ENCODE peak calls at places on chromosome 18, in seven cellular contexts. Q is mesendoderm, S is trophoblast cell, O is H1, C is mesenchymal stem cell, A is H9, M is IMR-90. H is an unnamed sample. For H3K4me1, the result is how much of the 10 kb centered on the place peaks cover.

GRCh38 chr18:45175505-45175904 is 439.8 kb upstream of the SLC14A2 start:
- DNase-seq in Q (no peak), S (no peak), O (no peak), C (no peak), A (no peak), M (no peak), H (no peak)

GRCh38 chr18:48007955-48008701 is 77.7 kb upstream of the SMAD2 start:
- DNase-seq in Q (peak), S (peak), O (peak), C (peak), A (peak), M (no peak), H (peak)

GRCh38 chr18:907880-908512 is 3.3 kb downstream of the ADCYAP1 start:
- DNase-seq in Q (no peak), S (no peak), O (no peak), C (no peak), A (peak), M (no peak), H (no peak)

GRCh38 chr18:24465491-24465890 is 5.1 kb downstream of the HRH4 start:
- DNase-seq in Q (no peak), S (peak), O (no peak), C (no peak), A (no peak), M (no peak), H (no peak)

GRCh38 chr18:62898359-62898758 is 183.0 kb downstream of the PHLPP1 start:
- DNase-seq in Q (no peak), S (peak), O (no peak), C (no peak), A (no peak), M (no peak), H (no peak)

GRCh38 chr18:10296491-10296890 is 157.9 kb upstream of the APCDD1 start:
- DNase-seq in Q (no peak), S (no peak), O (no peak), C (no peak), A (no peak), M (no peak), H (no peak)

GRCh38 chr18:25927830-25928229 is 162.6 kb downstream of the SS18 start:
- DNase-seq in Q (no peak), S (no peak), O (no peak), C (no peak), A (no peak), M (no peak), H (no peak)

GRCh38 chr18:36372902-36373301 is 75.4 kb downstream of the FHOD3 start:
- DNase-seq in Q (no peak), S (peak), O (no peak), C (peak), A (no peak), M (peak), H (no peak)

GRCh38 chr18:12776821-12777471 is 74.1 kb downstream of the PSMG2 start:
- DNase-seq in Q (peak), S (no peak), O (no peak), C (no peak), A (peak), M (no peak), H (no peak)

GRCh38 chr18:7904529-7904928 is 337.4 kb downstream of the PTPRM start:
- DNase-seq in Q (no peak), S (no peak), O (no peak), C (peak), A (no peak), M (peak), H (no peak)

GRCh38 chr18:68769423-68769822 is 28.5 kb upstream of the CCDC102B start:
- DNase-seq in Q (no peak), S (peak), O (no peak), C (no peak), A (no peak), M (no peak), H (no peak)

GRCh38 chr18:526681-527080 is 26.2 kb upstream of the COLEC12 start:
- DNase-seq in Q (no peak), S (no peak), O (no peak), C (no peak), A (no peak), M (no peak), H (no peak)

GRCh38 chr18:26089247-26090129 is 925 bp downstream of the SS18 start:
- DNase-seq in Q (peak), S (peak), O (no peak), C (peak), A (peak), M (peak), H (peak)

GRCh38 chr18:12076424-12077140 is 17.1 kb upstream of the ANKRD62 start:
- DNase-seq in Q (peak), S (peak), O (no peak), C (peak), A (no peak), M (peak), H (no peak)

GRCh38 chr18:11310476-11311086 is 161.2 kb upstream of the PIEZO2 start:
- DNase-seq in Q (peak), S (peak), O (no peak), C (peak), A (peak), M (peak), H (peak)

GRCh38 chr18:59898609-59899297 is 1.0 kb upstream of the PMAIP1 start:
- DNase-seq in Q (no peak), S (no peak), O (no peak), C (no peak), A (peak), M (no peak), H (no peak)

GRCh38 chr18:68817584-68817983 is 19.7 kb downstream of the CCDC102B start:
- DNase-seq in Q (no peak), S (no peak), O (no peak), C (peak), A (no peak), M (peak), H (no peak)

GRCh38 chr18:46352520-46353250 is 248.5 kb downstream of the HAUS1 start:
- DNase-seq in Q (no peak), S (no peak), O (no peak), C (no peak), A (no peak), M (no peak), H (no peak)

GRCh38 chr18:36960038-36960437 is 131.1 kb downstream of the KIAA1328 start:
- DNase-seq in Q (no peak), S (no peak), O (no peak), C (no peak), A (no peak), M (no peak), H (no peak)

GRCh38 chr18:8091042-8091441 is 518.2 kb upstream of the RAB12 start:
- DNase-seq in Q (no peak), S (no peak), O (no peak), C (no peak), A (no peak), M (no peak), H (no peak)

GRCh38 chr18:11159844-11160243 is 10.5 kb upstream of the PIEZO2 start:
- DNase-seq in Q (no peak), S (no peak), O (no peak), C (no peak), A (no peak), M (no peak), H (no peak)

GRCh38 chr18:78642561-78643398 is 336.8 kb upstream of the SALL3 start:
- DNase-seq in Q (no peak), S (peak), O (no peak), C (no peak), A (no peak), M (no peak), H (no peak)

GRCh38 chr18:54444309-54444914 is 86.7 kb downstream of the C18orf54 start:
- DNase-seq in Q (peak), S (peak), O (peak), C (peak), A (peak), M (peak), H (peak)

GRCh38 chr18:60070631-60071030 is 170.8 kb downstream of the PMAIP1 start:
- DNase-seq in Q (no peak), S (no peak), O (no peak), C (peak), A (no peak), M (no peak), H (no peak)

GRCh38 chr18:32200766-32201165 is 10.9 kb downstream of the MEP1B start:
- DNase-seq in Q (no peak), S (no peak), O (no peak), C (peak), A (no peak), M (no peak), H (no peak)

GRCh38 chr18:78853341-78853740 is 126.3 kb upstream of the SALL3 start:
- DNase-seq in Q (no peak), S (no peak), O (no peak), C (no peak), A (no peak), M (no peak), H (no peak)

GRCh38 chr18:56835331-56835730 is 184.2 kb downstream of the WDR7 start:
- DNase-seq in Q (no peak), S (no peak), O (no peak), C (no peak), A (no peak), M (no peak), H (no peak)
- H2BK5ac ChIP-seq in Q (no peak), S (no peak), O (no peak), C (no peak), A (no peak), M (no peak), H (no peak)

GRCh38 chr18:41462946-41463345 is 492.1 kb upstream of the PIK3C3 start:
- DNase-seq in Q (no peak), S (no peak), O (no peak), C (no peak), A (no peak), M (no peak), H (no peak)
- H3K23ac ChIP-seq in Q (no peak), S (no peak), O (no peak), C (no peak), A (no peak), M (no peak), H (no peak)

GRCh38 chr18:76494181-76494540 is 881 bp downstream of the ZNF516 start:
- DNase-seq in Q (peak), S (no peak), O (no peak), C (peak), A (no peak), M (peak), H (peak)
- H3K4me1 ChIP-seq in Q (under half), S (under half), O (under half), C (under half), A (under half), M (under half), H (under half)

GRCh38 chr18:79911009-79911870 is 40.2 kb downstream of the SLC66A2 start:
- DNase-seq in Q (peak), S (no peak), O (no peak), C (no peak), A (peak), M (no peak), H (no peak)

GRCh38 chr18:79912994-79913831 is 38.2 kb downstream of the SLC66A2 start:
- DNase-seq in Q (no peak), S (no peak), O (no peak), C (no peak), A (peak), M (no peak), H (no peak)

GRCh38 chr18:79911871-79912270 is 39.6 kb downstream of the SLC66A2 start:
- DNase-seq in Q (no peak), S (no peak), O (no peak), C (no peak), A (no peak), M (no peak), H (no peak)

GRCh38 chr18:79910563-79910962 is 40.9 kb downstream of the SLC66A2 start:
- DNase-seq in Q (no peak), S (no peak), O (no peak), C (no peak), A (no peak), M (no peak), H (no peak)

DNA sequence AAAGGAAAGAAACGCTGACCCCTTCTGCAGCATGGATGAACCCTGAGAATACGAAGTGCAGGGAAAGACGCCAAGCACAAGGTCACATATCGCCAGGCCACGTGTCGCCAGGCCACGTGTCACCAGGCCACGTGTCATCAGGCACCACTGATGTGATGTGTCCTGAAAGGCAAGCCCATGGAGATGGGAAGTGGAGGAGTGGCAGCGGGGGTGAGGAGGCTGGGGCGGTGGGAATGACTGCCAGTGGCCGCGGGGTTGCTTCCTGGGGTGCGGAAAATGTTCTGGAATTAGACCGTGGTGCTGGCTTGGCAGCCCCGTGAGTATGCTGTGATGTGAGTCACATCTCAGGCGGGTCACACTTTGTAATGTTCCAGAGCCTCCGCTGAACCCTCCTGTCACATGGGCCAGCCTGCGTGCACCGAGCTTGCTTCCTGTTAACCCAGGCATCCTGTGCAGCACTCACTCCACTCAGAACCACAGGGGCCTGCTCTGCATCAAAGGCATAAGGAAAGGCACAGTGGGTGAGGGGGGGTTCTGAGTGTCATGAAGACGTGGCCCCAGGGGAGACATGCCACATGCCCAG is 39.0 kb downstream of the SLC66A2 start:
- DNase-seq in Q (peak), S (no peak), O (no peak), C (peak), A (peak), M (no peak), H (no peak)
- H2BK5ac ChIP-seq in Q (no peak), S (no peak), O (no peak), C (no peak), A (no peak), M (no peak), H (peak)

DNA sequence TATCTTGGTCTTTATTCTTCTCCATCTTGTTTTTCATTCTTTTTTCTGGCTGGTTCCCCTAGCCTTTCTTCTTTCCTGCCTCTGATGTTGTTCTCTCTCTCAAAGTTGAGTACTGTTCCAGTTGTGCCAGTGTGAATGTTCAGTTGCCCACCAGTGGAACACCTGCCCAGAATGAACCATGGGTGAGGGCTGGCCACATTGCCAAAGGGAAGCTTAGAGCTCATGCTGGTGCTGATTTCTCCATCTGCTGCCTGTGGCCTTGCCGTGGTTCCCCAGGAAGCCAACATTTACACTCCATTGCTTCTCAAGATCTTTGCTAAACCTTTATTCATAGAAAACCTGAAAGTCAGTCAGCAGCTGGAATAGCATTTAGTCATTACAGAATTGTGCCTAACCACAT is 99.1 kb upstream of the MC2R start:
- DNase-seq in Q (no peak), S (no peak), O (no peak), C (no peak), A (no peak), M (no peak), H (no peak)
- H3K23ac ChIP-seq in Q (no peak), S (no peak), O (no peak), C (no peak), A (no peak), M (no peak), H (no peak)

GRCh38 chr18:35050004-35050623 is 8.9 kb downstream of the MAPRE2 start:
- DNase-seq in Q (no peak), S (no peak), O (no peak), C (peak), A (no peak), M (no peak), H (no peak)

GRCh38 chr18:35045121-35045520 is 3.9 kb downstream of the MAPRE2 start:
- DNase-seq in Q (no peak), S (no peak), O (no peak), C (peak), A (no peak), M (peak), H (no peak)

GRCh38 chr18:35045808-35046207 is 4.6 kb downstream of the MAPRE2 start:
- DNase-seq in Q (peak), S (no peak), O (no peak), C (no peak), A (no peak), M (no peak), H (no peak)

GRCh38 chr18:35049111-35050003 is 8.1 kb downstream of the MAPRE2 start:
- DNase-seq in Q (no peak), S (no peak), O (no peak), C (no peak), A (no peak), M (no peak), H (no peak)

DNA sequence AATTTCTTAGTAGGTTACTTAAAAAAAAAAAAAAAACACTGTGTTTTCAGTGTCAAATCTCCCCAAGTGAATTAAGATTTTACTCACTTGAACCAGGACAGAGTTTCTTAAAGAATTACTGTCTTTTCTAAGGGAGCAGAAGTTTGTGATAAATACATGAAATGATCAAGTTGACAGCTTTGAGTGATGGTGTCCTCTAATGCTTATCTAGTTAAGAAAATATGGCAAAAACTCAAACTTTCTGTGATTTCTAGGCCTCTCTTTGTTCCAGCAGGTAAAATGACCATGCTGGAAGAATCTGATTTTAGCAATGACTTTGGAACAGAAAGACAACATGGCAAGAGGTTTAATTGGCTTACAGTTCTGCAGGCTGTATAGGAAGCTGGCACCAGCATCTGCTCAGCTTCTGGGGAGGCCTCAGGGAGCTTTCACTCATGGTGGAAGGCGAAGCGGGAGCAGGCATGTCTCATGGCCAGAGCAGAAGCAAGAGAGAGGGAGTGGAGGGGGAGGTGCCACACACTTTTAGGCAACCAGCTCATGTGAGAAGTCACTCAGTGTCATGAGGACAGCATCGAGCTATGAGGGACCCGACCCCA is 6.6 kb downstream of the MAPRE2 start:
- DNase-seq in Q (no peak), S (no peak), O (no peak), C (no peak), A (no peak), M (no peak), H (no peak)
- H3K4me1 ChIP-seq in Q (under half), S (under half), O (under half), C (under half), A (under half), M (under half), H (under half)

GRCh38 chr18:74230922-74231714 is 60.6 kb downstream of the CYB5A start:
- DNase-seq in Q (no peak), S (no peak), O (no peak), C (no peak), A (no peak), M (no peak), H (no peak)
- H2BK5ac ChIP-seq in Q (no peak), S (no peak), O (no peak), C (no peak), A (no peak), M (no peak), H (no peak)

GRCh38 chr18:58222439-58223125 is 178.6 kb downstream of the NEDD4L start:
- DNase-seq in Q (no peak), S (no peak), O (no peak), C (no peak), A (no peak), M (peak), H (no peak)
- H3K23ac ChIP-seq in Q (no peak), S (no peak), O (no peak), C (no peak), A (no peak), M (no peak), H (no peak)

GRCh38 chr18:70421471-70421870 is 132.6 kb downstream of the SOCS6 start:
- DNase-seq in Q (no peak), S (no peak), O (no peak), C (peak), A (no peak), M (peak), H (no peak)
- H3K4me1 ChIP-seq in Q (under half), S (under half), O (under half), C (under half), A (under half), M (under half), H (under half)

DNA sequence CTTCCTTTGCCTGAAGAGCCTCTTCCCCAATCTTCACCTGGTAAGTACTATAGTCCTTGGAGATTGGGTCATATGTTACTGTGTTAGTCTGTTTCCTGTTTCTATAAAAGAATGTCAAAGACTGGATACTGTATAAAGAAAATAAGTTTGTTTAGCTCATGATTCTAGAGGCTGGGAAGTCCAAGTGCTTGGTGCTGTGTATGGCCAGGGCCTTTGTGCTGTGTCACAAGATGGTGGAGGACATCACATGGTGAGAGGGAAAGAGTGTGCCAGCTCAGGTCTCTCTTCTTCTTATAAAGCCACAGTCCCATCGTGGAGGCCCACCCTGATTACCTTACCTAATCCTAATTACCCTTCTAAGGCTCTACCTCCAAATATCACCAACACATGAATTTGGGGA is 20.9 kb downstream of the ARHGAP28 start:
- DNase-seq in Q (no peak), S (no peak), O (no peak), C (no peak), A (no peak), M (no peak), H (no peak)
- H2BK5ac ChIP-seq in Q (no peak), S (no peak), O (no peak), C (no peak), A (no peak), M (no peak), H (no peak)

H was measured in neuronal stem cell.